ENCODE peak calls at places on chromosome 9, in ten cellular contexts. T is GM23248; N is CD8-positive, alpha-beta memory T cell; M is iris pigment epithelial cell; U is RPMI7951; D is GM23338; B is HEK293T; E is breast epithelium; Y is NCI-H2081; X is IMR-90. I is an unnamed sample.

GRCh38 chr9:599933-600461 is 241.5 kb upstream of the DMRT1 start:
- DNase-seq in T (no peak), N (no peak), M (no peak), U (no peak), D (no peak), B (no peak), E (no peak), Y (no peak), X (no peak), I (no peak)

GRCh38 chr9:133221177-133221809 is 12.2 kb upstream of the OBP2B start:
- DNase-seq in T (no peak), N (no peak), M (no peak), U (no peak), D (no peak), B (no peak), E (no peak), Y (no peak), X (no peak), I (no peak)

GRCh38 chr9:111096051-111096450 is 57.8 kb upstream of the LPAR1 start:
- DNase-seq in T (peak), N (no peak), M (no peak), U (no peak), D (peak), B (no peak), E (no peak), Y (no peak), X (no peak), I (peak)

GRCh38 chr9:137643921-137644320 is 25.1 kb downstream of the EHMT1 start:
- DNase-seq in T (no peak), N (no peak), M (no peak), U (no peak), D (no peak), B (no peak), E (no peak), Y (no peak), X (no peak), I (no peak)

GRCh38 chr9:76560481-76560891 is 101.5 kb downstream of the GCNT1 start:
- DNase-seq in T (peak), N (no peak), M (peak), U (peak), D (no peak), B (no peak), E (no peak), Y (no peak), X (peak), I (no peak)

GRCh38 chr9:4640027-4640426 is 22.1 kb upstream of the PLPP6 start:
- DNase-seq in T (peak), N (peak), M (peak), U (no peak), D (peak), B (peak), E (no peak), Y (peak), X (no peak), I (no peak)

GRCh38 chr9:84514421-84514820 is 155.1 kb upstream of the NTRK2 start:
- DNase-seq in T (no peak), N (no peak), M (no peak), U (no peak), D (no peak), B (no peak), E (no peak), Y (no peak), X (no peak), I (no peak)

GRCh38 chr9:36871606-36872005 is 162.5 kb downstream of the PAX5 start:
- DNase-seq in T (no peak), N (no peak), M (no peak), U (no peak), D (no peak), B (no peak), E (no peak), Y (no peak), X (no peak), I (no peak)

GRCh38 chr9:80175286-80175906 is 603.6 kb downstream of the TLE4 start:
- DNase-seq in T (peak), N (peak), M (peak), U (peak), D (peak), B (no peak), E (no peak), Y (peak), X (peak), I (no peak)

GRCh38 chr9:136631038-136632000 is 31.4 kb upstream of the EGFL7 start:
- DNase-seq in T (peak), N (peak), M (peak), U (peak), D (peak), B (peak), E (no peak), Y (peak), X (peak), I (peak)

GRCh38 chr9:114224247-114224610 is 68.9 kb downstream of the COL27A1 start:
- DNase-seq in T (peak), N (no peak), M (peak), U (peak), D (peak), B (no peak), E (no peak), Y (peak), X (peak), I (no peak)

GRCh38 chr9:75889977-75890540 is 414 bp upstream of the PCSK5 start:
- DNase-seq in T (peak), N (no peak), M (peak), U (peak), D (peak), B (peak), E (no peak), Y (peak), X (peak), I (no peak)

GRCh38 chr9:30504502-30504905 is 1879.9 kb upstream of the ACO1 start:
- DNase-seq in T (no peak), N (no peak), M (peak), U (no peak), D (no peak), B (no peak), E (no peak), Y (no peak), X (no peak), I (no peak)

GRCh38 chr9:89428901-89429890 is 68.7 kb downstream of the SEMA4D start:
- DNase-seq in T (no peak), N (peak), M (no peak), U (no peak), D (peak), B (no peak), E (no peak), Y (no peak), X (no peak), I (no peak)

GRCh38 chr9:36101916-36102741 is 34.4 kb upstream of the GLIPR2 start:
- DNase-seq in T (peak), N (no peak), M (peak), U (peak), D (no peak), B (no peak), E (no peak), Y (no peak), X (peak), I (no peak)

GRCh38 chr9:130138791-130139190 is 33.4 kb upstream of the NCS1 start:
- DNase-seq in T (peak), N (no peak), M (peak), U (peak), D (no peak), B (no peak), E (no peak), Y (no peak), X (peak), I (no peak)

GRCh38 chr9:98964911-98965336 is 21.2 kb downstream of the COL15A1 start:
- DNase-seq in T (peak), N (no peak), M (no peak), U (no peak), D (no peak), B (no peak), E (no peak), Y (no peak), X (no peak), I (no peak)

GRCh38 chr9:18359335-18359734 is 114.6 kb upstream of the ADAMTSL1 start:
- DNase-seq in T (peak), N (no peak), M (peak), U (peak), D (no peak), B (no peak), E (no peak), Y (no peak), X (peak), I (no peak)

GRCh38 chr9:37948417-37948980 is 44.6 kb upstream of the SLC25A51 start:
- DNase-seq in T (no peak), N (no peak), M (no peak), U (no peak), D (no peak), B (no peak), E (no peak), Y (no peak), X (no peak), I (no peak)

GRCh38 chr9:128529191-128529590 is 23.2 kb upstream of the SPTAN1 start:
- DNase-seq in T (no peak), N (no peak), M (no peak), U (no peak), D (no peak), B (no peak), E (no peak), Y (no peak), X (no peak), I (no peak)

GRCh38 chr9:77450093-77450475 is 198.0 kb downstream of the GNA14 start:
- DNase-seq in T (no peak), N (no peak), M (no peak), U (peak), D (no peak), B (no peak), E (no peak), Y (no peak), X (no peak), I (no peak)